ENCODE peak calls at places on chromosomes 7 and 10, in eight cellular contexts. L is mesendoderm, K is transverse colon, Q is heart left ventricle, J is GM23248, H is K562, G is MG63, M is small intestine. W is an unnamed sample. For H3K36me3, the result is how much of the 10 kb centered on the place peaks cover.

GRCh38 chr10:132107947-132108877 is 42.5 kb downstream of the JAKMIP3 start:
- DNase-seq in M (no peak), L (no peak), G (no peak), Q (peak), J (no peak), K (no peak), H (no peak), W (no peak)

GRCh38 chr7:127782550-127783266 is 130.7 kb downstream of the SND1 start:
- DNase-seq in G (no peak), M (no peak), H (no peak), J (peak), K (no peak), Q (no peak), L (peak), W (peak)

GRCh38 chr7:47100815-47101435 is 481.0 kb downstream of the TNS3 start:
- DNase-seq in K (peak), H (peak), J (peak), Q (peak), M (peak), L (peak), G (peak), W (peak)

GRCh38 chr10:52187521-52188258 is 126.4 kb upstream of the DKK1 start:
- DNase-seq in G (no peak), K (no peak), H (no peak), Q (no peak), M (no peak), J (peak), L (peak), W (no peak)

GRCh38 chr7:146961617-146962016 is 845.0 kb downstream of the CNTNAP2 start:
- DNase-seq in Q (peak), J (peak), K (no peak), H (no peak), M (no peak), L (peak), G (peak), W (no peak)

GRCh38 chr10:86857097-86857825 is 100.2 kb downstream of the MMRN2 start:
- DNase-seq in J (peak), H (no peak), K (no peak), M (no peak), Q (no peak), L (peak), G (peak), W (no peak)

GRCh38 chr10:45997994-45998763 is 25.9 kb downstream of the TIMM23 start:
- DNase-seq in K (no peak), M (no peak), J (no peak), Q (no peak), H (no peak), L (no peak), G (no peak), W (no peak)

GRCh38 chr7:2209146-2209960 is 23.4 kb downstream of the MAD1L1 start:
- DNase-seq in M (peak), K (peak), Q (peak), L (peak), J (peak), G (peak), H (peak), W (peak)

GRCh38 chr7:65980478-65981250 is 1.3 kb downstream of the GUSB start:
- DNase-seq in H (peak), L (peak), K (peak), M (peak), J (peak), G (peak), Q (peak), W (no peak)

GRCh38 chr10:91683976-91684375 is 51.1 kb upstream of the PPP1R3C start:
- DNase-seq in K (no peak), M (no peak), Q (no peak), G (peak), L (peak), H (no peak), J (peak), W (no peak)

GRCh38 chr7:25101817-25102216 is 23.2 kb downstream of the CYCS start:
- DNase-seq in J (no peak), M (no peak), H (no peak), K (no peak), G (no peak), Q (no peak), L (no peak), W (no peak)

GRCh38 chr7:50832744-50833143 is 50.0 kb upstream of the GRB10 start:
- DNase-seq in L (no peak), J (peak), G (no peak), K (no peak), H (no peak), Q (no peak), M (peak), W (no peak)

GRCh38 chr7:69439040-69439439 is 159.2 kb upstream of the AUTS2 start:
- DNase-seq in M (no peak), K (no peak), J (no peak), H (no peak), L (no peak), Q (no peak), G (no peak), W (no peak)

GRCh38 chr10:34323197-34323596 is 491.9 kb downstream of the PARD3 start:
- DNase-seq in G (no peak), J (peak), K (no peak), L (no peak), Q (no peak), H (no peak), M (no peak), W (no peak)

GRCh38 chr10:101041252-101041761 is 10.3 kb downstream of the SFXN3 start:
- DNase-seq in Q (peak), G (peak), M (peak), L (peak), K (peak), H (peak), J (peak), W (peak)

GRCh38 chr7:74466196-74466813 is 12.6 kb downstream of the GTF2IRD1 start:
- DNase-seq in L (peak), M (no peak), J (no peak), G (no peak), H (no peak), K (peak), Q (no peak), W (peak)

GRCh38 chr10:24333736-24334135 is 124.8 kb downstream of the KIAA1217 start:
- DNase-seq in J (peak), M (no peak), L (no peak), K (no peak), H (no peak), Q (no peak), G (no peak), W (no peak)

GRCh38 chr7:101218236-101219130 is 518 bp downstream of the ZNHIT1 start:
- DNase-seq in J (peak), M (peak), L (no peak), G (peak), K (no peak), H (no peak), Q (no peak), W (no peak)

GRCh38 chr7:130758429-130759056 is 24.5 kb upstream of the KLF14 start:
- DNase-seq in Q (no peak), M (peak), L (peak), J (peak), K (no peak), G (no peak), H (peak), W (no peak)

GRCh38 chr7:19928247-19928646 is 154.8 kb upstream of the TMEM196 start:
- DNase-seq in G (no peak), H (no peak), L (no peak), Q (no peak), M (no peak), J (peak), K (no peak), W (no peak)

GRCh38 chr10:49418053-49418326 is 22.1 kb upstream of the DRGX start:
- DNase-seq in H (no peak), G (no peak), L (no peak), K (no peak), Q (no peak), M (no peak), J (no peak), W (no peak)

GRCh38 chr10:1661861-1662260 is 75.5 kb downstream of the ADARB2 start:
- DNase-seq in Q (no peak), K (no peak), M (no peak), H (no peak), G (no peak), L (no peak), J (no peak), W (no peak)

GRCh38 chr7:140674356-140674800 is 1.6 kb downstream of the ADCK2 start:
- DNase-seq in J (no peak), H (no peak), L (no peak), Q (no peak), K (peak), M (peak), G (no peak), W (no peak)

GRCh38 chr10:37240223-37240622 is 114.8 kb downstream of the ANKRD30A start:
- DNase-seq in Q (no peak), H (no peak), L (no peak), J (no peak), K (no peak), M (no peak), G (no peak), W (no peak)

DNA sequence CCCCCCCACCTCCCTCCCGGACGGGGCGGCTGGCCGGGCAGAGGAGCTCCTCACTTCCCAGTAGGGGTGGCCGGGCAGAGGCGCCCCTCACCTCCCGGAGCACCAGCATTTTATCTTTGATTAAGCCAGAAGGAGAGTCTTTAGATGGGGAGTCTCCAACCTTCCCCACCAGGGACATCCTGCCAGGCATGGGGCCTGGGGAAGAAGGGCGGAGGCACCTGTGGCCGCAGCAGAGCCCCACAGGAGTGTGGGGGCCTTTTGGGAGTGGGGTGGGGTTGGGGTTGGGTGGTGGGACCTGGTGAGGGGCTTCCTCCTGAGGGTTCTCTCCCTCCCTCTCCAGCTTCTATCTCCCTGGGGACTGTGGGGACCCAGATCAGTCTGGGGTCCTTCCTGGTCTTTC is 18.2 kb downstream of the ZNF783 start:
- DNase-seq in H (no peak), G (no peak), J (no peak), K (no peak), M (no peak), Q (no peak), L (no peak), W (no peak)
- H3K36me3 ChIP-seq in H (under half), G (under half), J (under half), K (under half), M (under half), Q (half or more), L (under half), W (under half)

GRCh38 chr7:5649658-5650057 is 131.8 kb downstream of the RNF216 start:
- DNase-seq in K (no peak), G (no peak), J (no peak), Q (no peak), H (no peak), M (no peak), L (no peak), W (no peak)
- H3K36me3 ChIP-seq in K (under half), G (half or more), J (under half), Q (half or more), H (half or more), M (under half), L (under half), W (under half)

DNA sequence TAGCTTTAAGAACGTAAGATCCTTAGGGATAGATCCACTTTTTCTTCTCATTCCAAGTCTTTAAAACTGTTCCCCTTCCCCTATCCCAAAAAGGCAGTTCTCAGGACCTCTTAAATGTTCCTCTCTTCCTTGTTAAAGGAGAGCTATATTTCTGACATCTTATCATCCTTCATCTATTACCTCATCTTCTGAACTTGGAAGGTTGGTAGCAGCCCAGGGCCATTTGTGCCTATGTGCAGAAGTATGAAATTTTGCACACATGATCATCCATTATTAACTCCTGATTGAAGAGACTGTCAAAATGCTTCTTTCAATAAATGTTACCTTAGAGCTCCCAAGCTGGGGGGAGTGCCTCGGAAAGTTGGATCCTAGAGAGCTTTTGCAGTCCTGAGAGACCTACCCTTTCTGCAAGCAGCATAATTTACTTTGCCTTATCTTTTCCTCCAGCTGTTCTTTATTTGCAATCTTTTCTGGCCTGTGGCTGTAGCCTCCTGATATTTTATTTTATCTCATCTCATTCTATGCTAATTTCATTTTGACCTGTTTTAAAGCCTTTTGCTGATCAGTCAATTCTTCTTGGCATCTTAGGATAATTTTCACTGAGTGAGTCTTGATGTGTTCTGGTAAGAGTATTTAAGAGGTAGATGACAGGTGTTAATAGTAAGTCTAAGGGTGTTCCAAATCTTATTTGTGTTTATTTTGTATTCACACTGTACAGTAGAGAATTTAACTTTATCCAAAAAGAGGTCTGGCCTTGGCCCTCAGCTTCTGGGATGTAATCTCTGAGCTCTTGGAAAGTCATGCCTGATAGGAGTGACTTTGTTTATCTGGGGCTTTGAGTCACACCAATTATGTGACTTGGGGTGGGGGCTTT is 135.0 kb upstream of the PDLIM1 start:
- DNase-seq in K (no peak), J (no peak), Q (no peak), M (no peak), H (peak), G (no peak), L (peak), W (no peak)
- H3K36me3 ChIP-seq in K (under half), J (under half), Q (half or more), M (under half), H (under half), G (under half), L (under half), W (under half)

DNA sequence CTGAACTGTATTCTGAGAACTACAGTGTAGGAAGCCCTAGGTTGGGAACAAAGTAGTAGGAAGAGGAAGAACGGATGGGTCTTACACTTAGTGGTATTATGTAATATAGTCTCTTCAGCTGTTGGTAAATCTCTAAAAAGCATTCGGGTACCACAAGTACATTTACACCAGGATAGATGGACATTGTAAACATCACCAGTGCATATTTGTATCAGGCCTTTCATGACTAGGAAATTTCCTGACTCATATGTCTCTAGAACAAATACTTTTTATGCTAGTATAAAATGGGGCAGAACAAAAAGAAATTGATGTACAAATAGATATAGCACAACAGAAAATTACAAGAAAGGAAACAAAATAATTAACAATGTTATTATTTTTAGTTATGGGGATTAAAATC is 21.5 kb upstream of the OR6B1 start:
- DNase-seq in Q (no peak), M (no peak), G (no peak), K (no peak), H (no peak), L (no peak), J (peak), W (no peak)
- H3K36me3 ChIP-seq in Q (under half), M (under half), G (under half), K (under half), H (under half), L (under half), J (under half), W (under half)

GRCh38 chr10:3149918-3150317 is 22.7 kb downstream of the PITRM1 start:
- DNase-seq in K (no peak), Q (no peak), G (no peak), H (no peak), J (no peak), L (no peak), M (no peak), W (no peak)
- H3K36me3 ChIP-seq in K (under half), Q (half or more), G (half or more), H (half or more), J (half or more), L (under half), M (under half), W (under half)

GRCh38 chr10:3908183-3908582 is 123.2 kb upstream of the KLF6 start:
- DNase-seq in M (no peak), G (no peak), L (no peak), H (no peak), Q (no peak), J (peak), K (no peak), W (no peak)
- H3K36me3 ChIP-seq in M (under half), G (under half), L (under half), H (under half), Q (under half), J (under half), K (under half), W (under half)

DNA sequence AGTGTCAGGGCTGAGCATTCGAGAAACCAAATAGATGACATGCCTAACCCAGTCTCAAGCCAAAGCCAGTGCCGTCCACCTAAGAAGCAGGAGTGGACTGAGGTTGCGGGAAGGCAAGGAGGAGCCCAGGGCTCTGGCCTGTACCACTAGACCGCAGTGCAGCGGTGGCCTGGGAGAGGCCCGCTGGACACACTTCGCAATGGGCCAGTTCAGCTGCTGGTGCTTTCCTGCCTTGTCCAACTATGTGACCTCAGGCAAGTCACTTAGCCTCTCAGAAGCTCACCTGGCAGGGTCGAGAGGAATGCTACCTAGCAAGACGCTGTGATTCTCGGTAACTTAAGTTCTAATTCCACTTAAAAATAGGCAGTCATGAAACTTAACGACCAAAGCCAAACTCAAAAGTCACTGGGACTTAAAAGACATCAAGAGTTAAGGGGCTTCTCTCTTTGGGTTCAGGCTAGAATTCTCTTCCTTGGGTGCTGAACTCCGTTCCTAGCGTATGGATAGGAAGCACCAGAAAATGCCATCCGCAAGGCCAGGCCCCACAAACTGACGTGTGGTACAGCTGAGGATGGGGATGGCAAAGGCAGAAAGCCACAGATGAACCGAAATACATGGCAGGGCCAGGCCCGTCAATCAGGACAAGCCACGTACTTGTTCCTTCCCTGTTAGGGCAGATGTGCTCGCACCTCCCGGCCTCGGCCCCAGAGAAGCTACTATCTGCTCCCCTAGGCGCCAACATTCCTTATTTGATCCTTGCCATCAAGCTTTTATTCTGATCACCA is 34.2 kb downstream of the CTBP2 start:
- DNase-seq in L (no peak), Q (no peak), K (no peak), M (no peak), H (no peak), G (no peak), J (no peak), W (no peak)
- H3K36me3 ChIP-seq in L (under half), Q (under half), K (under half), M (under half), H (under half), G (under half), J (under half), W (under half)

GRCh38 chr7:113078321-113078720 is 8.3 kb downstream of the GPR85 start:
- DNase-seq in H (no peak), M (no peak), K (no peak), J (no peak), Q (no peak), L (peak), G (no peak), W (no peak)
- H3K36me3 ChIP-seq in H (under half), M (under half), K (under half), J (under half), Q (under half), L (under half), G (under half), W (under half)

GRCh38 chr10:58733436-58733835 is 220.8 kb downstream of the BICC1 start:
- DNase-seq in L (no peak), G (no peak), J (no peak), K (no peak), Q (no peak), H (no peak), M (no peak), W (no peak)
- H3K36me3 ChIP-seq in L (under half), G (under half), J (under half), K (under half), Q (under half), H (under half), M (under half), W (under half)